ENCODE peak calls at places on chromosome 3, in five cellular contexts. V is activated T-helper 1 cell treated with Interleukin-2 at 50 U/mL for 16 hours, I is transverse colon, C is mesendoderm, U is Ammon's horn. P is an unnamed sample.

GRCh38 chr3:11553436-11554235 is 90.1 kb downstream of the VGLL4 start:
- DNase-seq in U (no peak), C (no peak), I (no peak), V (no peak), P (no peak)

GRCh38 chr3:143697975-143698374 is 150.3 kb downstream of the SLC9A9 start:
- DNase-seq in U (peak; percentile 31), C (peak; percentile 11), V (no peak), I (no peak), P (no peak)

GRCh38 chr3:187734841-187735240 is 10.4 kb downstream of the BCL6 start:
- DNase-seq in C (no peak), I (no peak), V (no peak), U (no peak), P (no peak)

GRCh38 chr3:113212845-113213375 is 1.6 kb downstream of the BOC start:
- DNase-seq in V (no peak), U (no peak), I (no peak), C (no peak), P (no peak)

GRCh38 chr3:195904364-195904763 is 4.0 kb downstream of the TNK2 start:
- DNase-seq in U (no peak), V (no peak), C (no peak), I (no peak), P (no peak)

GRCh38 chr3:27079427-27080105 is 289.6 kb downstream of the NEK10 start:
- DNase-seq in V (no peak), I (no peak), C (no peak), U (no peak), P (no peak)

GRCh38 chr3:23036728-23037127 is 166.4 kb upstream of the UBE2E2 start:
- DNase-seq in V (no peak), I (no peak), U (no peak), C (no peak), P (no peak)

GRCh38 chr3:173938159-173938558 is 540.6 kb downstream of the NLGN1 start:
- DNase-seq in I (no peak), C (peak; percentile 80), V (no peak), U (no peak), P (no peak)

GRCh38 chr3:173748140-173748539 is 350.6 kb downstream of the NLGN1 start:
- DNase-seq in U (no peak), V (no peak), I (no peak), C (no peak), P (no peak)

GRCh38 chr3:52086939-52087675 is 30.7 kb upstream of the DUSP7 start:
- DNase-seq in I (no peak), V (no peak), C (no peak), U (no peak), P (no peak)

GRCh38 chr3:151841801-151842200 is 27.9 kb downstream of the AADAC start:
- DNase-seq in C (no peak), I (no peak), U (no peak), V (no peak), P (no peak)

GRCh38 chr3:146884291-146884690 is 279.1 kb upstream of the PLSCR5 start:
- DNase-seq in C (no peak), U (no peak), V (no peak), I (no peak), P (no peak)

GRCh38 chr3:21587894-21588293 is 163.1 kb downstream of the ZNF385D start:
- DNase-seq in C (no peak), U (no peak), I (no peak), V (no peak), P (no peak)

GRCh38 chr3:24678441-24678865 is 183.8 kb upstream of the THRB start:
- DNase-seq in U (no peak), V (no peak), I (peak; percentile 14), C (no peak), P (no peak)

GRCh38 chr3:5376761-5377160 is 189.3 kb downstream of the EDEM1 start:
- DNase-seq in C (peak; percentile 59), I (peak; percentile 37), U (no peak), V (no peak), P (no peak)

GRCh38 chr3:25349828-25350227 is 78.2 kb upstream of the RARB start:
- DNase-seq in I (no peak), V (no peak), U (no peak), C (no peak), P (no peak)

GRCh38 chr3:126873416-126873815 is 109.5 kb upstream of the PLXNA1 start:
- DNase-seq in V (no peak), C (no peak), U (no peak), I (no peak), P (no peak)

GRCh38 chr3:186571644-186572013 is 1.1 kb downstream of the DNAJB11 start:
- DNase-seq in V (no peak), C (no peak), U (no peak), I (no peak), P (no peak)

GRCh38 chr3:163605915-163606314 is 1472.4 kb downstream of the SI start:
- DNase-seq in C (no peak), V (no peak), U (no peak), I (no peak), P (no peak)

GRCh38 chr3:179189764-179190163 is 41.6 kb downstream of the PIK3CA start:
- DNase-seq in I (no peak), C (no peak), V (no peak), U (no peak), P (no peak)

GRCh38 chr3:156465222-156465621 is 89.7 kb downstream of the SSR3 start:
- DNase-seq in U (no peak), V (no peak), C (no peak), I (no peak), P (no peak)

GRCh38 chr3:14505001-14505802 is 34.9 kb downstream of the GRIP2 start:
- DNase-seq in V (no peak), I (no peak), U (no peak), C (no peak), P (no peak)

GRCh38 chr3:59313365-59313764 is 263.5 kb upstream of the CFAP20DC start:
- DNase-seq in V (no peak), C (peak; percentile 68), I (peak; percentile 44), U (peak; percentile 19), P (no peak)

GRCh38 chr3:27049792-27050191 is 319.4 kb downstream of the NEK10 start:
- DNase-seq in U (no peak), V (no peak), I (no peak), C (no peak), P (no peak)

GRCh38 chr3:64650096-64650622 is 37.6 kb downstream of the ADAMTS9 start:
- DNase-seq in V (no peak), U (no peak), I (no peak), C (peak; percentile 79), P (no peak)

GRCh38 chr3:115937054-115937453 is 313.7 kb downstream of the GAP43 start:
- DNase-seq in I (no peak), U (no peak), V (no peak), C (no peak), P (no peak)

GRCh38 chr3:87233805-87234204 is 6.7 kb downstream of the CHMP2B start:
- DNase-seq in C (no peak), V (no peak), I (no peak), U (no peak), P (no peak)

GRCh38 chr3:183210862-183211341 is 42.2 kb upstream of the B3GNT5 start:
- DNase-seq in V (no peak), I (no peak), C (no peak), U (peak; percentile 45), P (no peak)

GRCh38 chr3:13019243-13019701 is 54.0 kb downstream of the IQSEC1 start:
- DNase-seq in C (peak; percentile 93), I (no peak), V (no peak), U (no peak), P (no peak)

GRCh38 chr3:9695322-9695721 is 8.3 kb upstream of the CPNE9 start:
- DNase-seq in I (no peak), U (no peak), C (no peak), V (no peak), P (no peak)

GRCh38 chr3:42043116-42043796 is 47.9 kb upstream of the TRAK1 start:
- DNase-seq in V (no peak), I (no peak), U (no peak), C (peak; percentile 97), P (no peak)

P was measured in cerebellum.